ENCODE peak calls at places on chromosomes 13 and 19, in six cellular contexts. M, Q, C, D, Z and U are unnamed samples. For H3K9me3, the result is how much of the 10 kb centered on the place peaks cover.

GRCh38 chr19:29432677-29433076 is 93.1 kb upstream of the VSTM2B start:
- DNase-seq in M (no peak), Q (no peak), C (no peak), D (no peak), Z (no peak), U (no peak)

GRCh38 chr13:19586904-19587634 is 25.7 kb upstream of the TPTE2 start:
- DNase-seq in M (no peak), Q (peak), C (no peak), D (no peak), Z (no peak), U (peak)

GRCh38 chr13:72125561-72125960 is 258.6 kb upstream of the DACH1 start:
- DNase-seq in M (no peak), Q (no peak), C (no peak), D (no peak), Z (no peak), U (no peak)

GRCh38 chr13:97325738-97326137 is 103.6 kb downstream of the MBNL2 start:
- DNase-seq in M (no peak), Q (no peak), C (peak), D (peak), Z (no peak), U (no peak)

GRCh38 chr19:38711726-38712153 is 32.5 kb downstream of the CAPN12 start:
- DNase-seq in M (peak), Q (peak), C (no peak), D (no peak), Z (no peak), U (no peak)

GRCh38 chr19:33771308-33772101 is 25.2 kb upstream of the KCTD15 start:
- DNase-seq in M (peak), Q (peak), C (peak), D (peak), Z (peak), U (peak)

GRCh38 chr13:26186141-26186870 is 35.8 kb downstream of the RNF6 start:
- DNase-seq in M (peak), Q (peak), C (peak), D (peak), Z (peak), U (peak)

GRCh38 chr19:28980236-28980868 is 232.6 kb downstream of the UQCRFS1 start:
- DNase-seq in M (no peak), Q (no peak), C (no peak), D (no peak), Z (no peak), U (no peak)

GRCh38 chr13:51681037-51681678 is 96.9 kb downstream of the WDFY2 start:
- DNase-seq in M (no peak), Q (no peak), C (no peak), D (no peak), Z (no peak), U (no peak)

GRCh38 chr19:49679832-49680472 is 2.9 kb downstream of the PRMT1 start:
- DNase-seq in M (no peak), Q (no peak), C (no peak), D (peak), Z (no peak), U (no peak)

GRCh38 chr13:80141114-80141849 is 199.6 kb downstream of the SPRY2 start:
- DNase-seq in M (peak), Q (peak), C (peak), D (peak), Z (peak), U (no peak)

GRCh38 chr13:113209880-113210421 is 538 bp downstream of the CUL4A start:
- DNase-seq in M (peak), Q (peak), C (peak), D (peak), Z (peak), U (peak)

GRCh38 chr13:76383671-76384461 is 502.3 kb downstream of the KCTD12 start:
- DNase-seq in M (peak), Q (no peak), C (no peak), D (no peak), Z (no peak), U (no peak)

GRCh38 chr19:36115453-36116343 is at the start of gene TBCB:
- DNase-seq in M (no peak), Q (peak), C (no peak), D (no peak), Z (peak), U (peak)

GRCh38 chr19:3120611-3121231 is 15.1 kb upstream of the GNA15 start:
- DNase-seq in M (no peak), Q (no peak), C (no peak), D (no peak), Z (no peak), U (no peak)

GRCh38 chr13:95540848-95541247 is 11.7 kb upstream of the CLDN10 start:
- DNase-seq in M (no peak), Q (peak), C (peak), D (peak), Z (no peak), U (no peak)

GRCh38 chr13:51914137-51914493 is 52.3 kb downstream of the CCDC70 start:
- DNase-seq in M (no peak), Q (no peak), C (no peak), D (no peak), Z (no peak), U (no peak)

GRCh38 chr19:39127812-39128510 is 2.4 kb downstream of the PAK4 start:
- DNase-seq in M (no peak), Q (no peak), C (peak), D (peak), Z (no peak), U (no peak)

GRCh38 chr19:35703343-35703742 is 1.0 kb upstream of the ZBTB32 start:
- DNase-seq in M (no peak), Q (no peak), C (peak), D (peak), Z (no peak), U (no peak)

GRCh38 chr13:33017410-33017929 is 1.2 kb downstream of the KL start:
- DNase-seq in M (no peak), Q (peak), C (no peak), D (no peak), Z (peak), U (no peak)

GRCh38 chr19:35715981-35716734 is 1.6 kb upstream of the KMT2B start:
- DNase-seq in M (peak), Q (peak), C (peak), D (no peak), Z (peak), U (no peak)

GRCh38 chr19:50154529-50154928 is 8.6 kb downstream of the IZUMO2 start:
- DNase-seq in M (no peak), Q (no peak), C (no peak), D (no peak), Z (no peak), U (no peak)

GRCh38 chr19:14337510-14337909 is 43.7 kb upstream of the ADGRE5 start:
- DNase-seq in M (no peak), Q (no peak), C (no peak), D (no peak), Z (no peak), U (no peak)

GRCh38 chr13:113765241-113765910 is 6.3 kb downstream of the TMEM255B start:
- DNase-seq in M (no peak), Q (no peak), C (no peak), D (no peak), Z (no peak), U (no peak)

GRCh38 chr19:35618857-35619256 is 6.3 kb downstream of the HAUS5 start:
- DNase-seq in M (no peak), Q (no peak), C (no peak), D (no peak), Z (no peak), U (no peak)

GRCh38 chr13:110559429-110559943 is 2.0 kb downstream of the RAB20 start:
- DNase-seq in M (peak), Q (peak), C (peak), D (peak), Z (peak), U (no peak)

GRCh38 chr13:113882716-113883115 is 18.8 kb upstream of the GAS6 start:
- DNase-seq in M (no peak), Q (no peak), C (no peak), D (no peak), Z (no peak), U (no peak)

GRCh38 chr19:53237114-53237777 is 17.4 kb downstream of the ZNF677 start:
- DNase-seq in M (no peak), Q (no peak), C (no peak), D (no peak), Z (no peak), U (no peak)
- H3K9me3 ChIP-seq in M (under half), Q (half or more), C (under half), D (under half), Z (half or more), U (under half)

GRCh38 chr19:54707932-54708331 is 16.3 kb upstream of the KIR3DL3 start:
- DNase-seq in M (no peak), Q (no peak), C (no peak), D (no peak), Z (no peak), U (no peak)
- H3K9me3 ChIP-seq in M (under half), Q (under half), C (under half), D (under half), Z (under half), U (under half)

DNA sequence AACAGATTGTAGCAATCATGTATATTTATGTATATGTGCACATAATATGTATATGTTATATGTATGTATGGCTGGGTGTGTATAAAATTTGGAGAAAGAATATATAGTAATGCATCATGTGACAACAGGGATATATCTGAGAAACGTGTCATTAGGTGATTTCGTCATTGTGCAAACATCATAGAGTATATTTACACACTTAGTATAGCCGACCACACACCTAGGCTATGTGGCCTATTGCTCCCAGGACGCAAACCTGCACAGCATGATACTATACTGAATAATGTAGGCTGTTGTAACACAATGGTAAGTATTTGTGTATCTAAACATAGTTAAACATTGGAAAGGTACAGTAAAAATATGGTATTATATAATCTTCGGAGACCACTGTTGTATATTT is 43.8 kb downstream of the ESD start:
- DNase-seq in M (no peak), Q (no peak), C (no peak), D (no peak), Z (no peak), U (no peak)
- H3K9me3 ChIP-seq in M (under half), Q (under half), C (under half), D (under half), Z (under half), U (under half)

GRCh38 chr19:52557231-52557995 is 12.7 kb upstream of the ZNF701 start:
- DNase-seq in M (no peak), Q (no peak), C (no peak), D (no peak), Z (no peak), U (no peak)
- H3K9me3 ChIP-seq in M (under half), Q (under half), C (under half), D (under half), Z (half or more), U (half or more)

GRCh38 chr19:58213075-58213369 is 15.7 kb upstream of the ZNF544 start:
- DNase-seq in M (no peak), Q (no peak), C (no peak), D (no peak), Z (no peak), U (no peak)
- H3K9me3 ChIP-seq in M (under half), Q (half or more), C (under half), D (under half), Z (half or more), U (under half)

GRCh38 chr19:15498156-15498858 is 10.0 kb upstream of the CYP4F22 start:
- DNase-seq in M (no peak), Q (no peak), C (no peak), D (peak), Z (no peak), U (no peak)
- H3K9me3 ChIP-seq in M (under half), Q (under half), C (under half), D (under half), Z (under half), U (under half)

DNA sequence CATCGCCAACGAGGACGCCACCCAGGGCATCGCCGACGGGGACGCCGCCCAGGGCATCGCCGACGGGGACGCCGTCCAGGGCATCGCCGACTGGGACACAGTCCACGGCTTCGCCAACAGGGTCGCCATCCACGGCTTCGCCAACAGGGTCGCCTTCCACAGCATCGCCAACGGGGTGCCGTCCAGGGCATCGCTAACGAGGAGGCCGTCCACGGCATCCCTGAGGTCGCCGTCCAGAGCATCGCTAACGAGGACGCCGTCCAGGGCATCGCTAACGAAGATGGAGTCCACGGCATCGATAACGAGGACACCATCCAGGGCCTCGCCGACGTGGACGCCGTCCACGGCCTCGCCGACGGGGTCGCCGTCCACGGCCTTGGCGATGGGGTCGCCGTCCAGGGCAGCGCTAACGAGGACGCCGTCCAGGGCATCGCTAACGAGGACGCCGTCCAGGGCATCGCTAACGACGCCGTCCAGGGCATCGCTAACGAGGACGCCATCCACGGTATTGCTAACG is 947.8 kb downstream of the TUBA3C start:
- DNase-seq in M (no peak), Q (no peak), C (no peak), D (no peak), Z (no peak), U (no peak)
- H3K9me3 ChIP-seq in M (under half), Q (under half), C (under half), D (under half), Z (under half), U (under half)

DNA sequence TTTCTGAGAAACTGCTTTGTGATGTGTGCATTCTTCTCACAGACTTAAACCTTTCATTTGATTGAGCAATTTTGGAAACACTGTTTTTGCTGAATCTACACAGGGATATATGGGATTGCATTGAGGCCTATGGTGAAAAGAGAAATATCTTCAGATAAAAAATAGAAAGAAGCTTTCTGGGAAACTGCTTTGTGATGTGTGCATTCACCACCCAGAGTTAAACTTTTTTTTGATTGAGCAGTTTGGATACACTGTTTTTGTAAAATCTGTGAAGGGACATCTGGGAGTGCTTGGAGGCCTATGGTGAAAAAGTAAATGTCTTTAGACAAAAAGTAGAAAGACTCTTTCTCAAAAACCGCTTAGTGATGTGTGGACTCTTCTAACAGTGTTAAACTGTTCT is 1683.8 kb downstream of the UQCRFS1 start:
- DNase-seq in M (no peak), Q (no peak), C (no peak), D (no peak), Z (no peak), U (no peak)
- H3K9me3 ChIP-seq in M (under half), Q (half or more), C (under half), D (under half), Z (half or more), U (under half)